ENCODE peak calls at places on chromosomes 4 and X, in ten cellular contexts. S is dorsolateral prefrontal cortex, I is progenitor cell of endocrine pancreas, C is neural crest cell, E is keratinocyte, A is HepG2, L is PC-9, D is Calu3, B is glutamatergic neuron, T is tibial nerve. R is an unnamed sample.

GRCh38 chrX:29470029-29470428 is 745.3 kb upstream of the MAGEB2 start:
- DNase-seq in S (no peak), A (no peak), L (no peak), T (no peak), I (no peak), C (no peak), B (no peak), E (no peak), D (no peak), R (no peak)

GRCh38 chrX:154658187-154658586 is 4.8 kb upstream of the CTAG2 start:
- DNase-seq in I (no peak), S (no peak), L (no peak), C (no peak), E (no peak), T (no peak), D (no peak), B (no peak), A (no peak), R (no peak)

GRCh38 chrX:41921492-41922124 is 1.7 kb downstream of the CASK start:
- DNase-seq in S (no peak), B (no peak), E (peak), D (no peak), C (no peak), T (peak), L (no peak), A (peak), I (no peak), R (peak)

GRCh38 chr4:103853627-103854026 is 133.8 kb upstream of the TACR3 start:
- DNase-seq in A (no peak), I (no peak), B (no peak), E (no peak), C (no peak), S (no peak), D (no peak), L (no peak), T (no peak), R (no peak)

GRCh38 chrX:131046596-131046995 is 11.6 kb upstream of the ARHGAP36 start:
- DNase-seq in I (no peak), S (no peak), B (no peak), C (no peak), T (no peak), L (no peak), D (no peak), E (no peak), A (no peak), R (no peak)

GRCh38 chrX:110509778-110510510 is 151.3 kb downstream of the RTL9 start:
- DNase-seq in B (no peak), D (no peak), I (no peak), E (no peak), C (no peak), A (no peak), L (peak), S (no peak), T (no peak), R (no peak)

GRCh38 chr4:188714907-188715306 is 575.7 kb downstream of the TRIML1 start:
- DNase-seq in A (no peak), E (no peak), I (no peak), D (no peak), B (no peak), S (no peak), C (no peak), T (no peak), L (no peak), R (no peak)

GRCh38 chrX:139877710-139878414 is 55.0 kb downstream of the ATP11C start:
- DNase-seq in C (no peak), A (no peak), S (no peak), T (no peak), L (no peak), B (no peak), D (no peak), E (no peak), I (no peak), R (no peak)

GRCh38 chr4:173237722-173238121 is 69.1 kb downstream of the GALNT7 start:
- DNase-seq in S (no peak), A (no peak), E (no peak), L (no peak), C (no peak), B (no peak), D (no peak), I (no peak), T (no peak), R (no peak)

DNA sequence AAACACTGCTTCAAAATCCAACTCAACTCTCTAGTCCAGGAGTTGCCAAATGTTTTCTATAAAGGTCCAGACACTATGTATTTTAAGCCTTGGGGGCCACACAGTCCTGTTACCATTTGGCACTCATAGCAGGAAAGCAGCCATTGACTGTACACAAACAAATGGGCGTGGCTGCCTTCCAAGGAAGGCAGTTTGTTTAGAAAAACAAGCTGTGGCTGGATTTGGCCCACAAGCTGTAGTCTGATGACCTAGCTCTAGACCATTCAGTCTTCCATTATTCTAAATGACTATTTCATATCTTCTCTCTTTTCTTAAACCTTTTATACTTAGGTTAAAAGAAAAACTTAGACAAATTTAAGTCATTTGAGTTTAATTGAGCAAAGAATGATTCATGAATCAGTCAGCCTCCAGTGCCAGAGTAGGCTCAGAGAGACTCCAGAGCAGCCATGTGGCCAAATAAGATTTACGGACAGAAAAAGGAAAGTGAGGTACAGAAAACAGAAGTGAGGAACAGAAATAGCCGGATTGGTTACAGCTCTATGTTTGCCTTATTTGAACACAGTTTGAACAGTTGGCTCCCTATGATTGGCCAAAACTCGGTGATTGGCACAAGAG is 825.8 kb upstream of the LCORL start:
- DNase-seq in L (no peak), B (no peak), I (no peak), S (no peak), C (no peak), T (no peak), D (no peak), E (no peak), A (no peak), R (no peak)
- TF ChIP-seq CTCF in L (no peak), B (no peak), I (no peak), S (no peak), C (no peak), T (no peak), D (no peak), E (no peak), A (no peak), R (no peak)

GRCh38 chr4:141134586-141134985 is 1.3 kb upstream of the RNF150 start:
- DNase-seq in I (no peak), L (no peak), E (no peak), S (no peak), C (no peak), A (no peak), T (no peak), D (no peak), B (no peak), R (no peak)

GRCh38 chr4:141134051-141134450 is 782 bp upstream of the RNF150 start:
- DNase-seq in C (no peak), A (no peak), I (no peak), L (no peak), E (no peak), T (no peak), D (no peak), S (no peak), B (no peak), R (no peak)

GRCh38 chr4:141131738-141132688 is 1.3 kb downstream of the RNF150 start:
- DNase-seq in C (peak), I (peak), T (peak), E (no peak), A (no peak), D (no peak), S (peak), B (peak), L (no peak), R (no peak)

GRCh38 chr4:141132689-141133145 is 552 bp downstream of the RNF150 start:
- DNase-seq in I (peak), S (peak), D (peak), A (no peak), T (no peak), C (peak), B (peak), E (no peak), L (no peak), R (no peak)

DNA sequence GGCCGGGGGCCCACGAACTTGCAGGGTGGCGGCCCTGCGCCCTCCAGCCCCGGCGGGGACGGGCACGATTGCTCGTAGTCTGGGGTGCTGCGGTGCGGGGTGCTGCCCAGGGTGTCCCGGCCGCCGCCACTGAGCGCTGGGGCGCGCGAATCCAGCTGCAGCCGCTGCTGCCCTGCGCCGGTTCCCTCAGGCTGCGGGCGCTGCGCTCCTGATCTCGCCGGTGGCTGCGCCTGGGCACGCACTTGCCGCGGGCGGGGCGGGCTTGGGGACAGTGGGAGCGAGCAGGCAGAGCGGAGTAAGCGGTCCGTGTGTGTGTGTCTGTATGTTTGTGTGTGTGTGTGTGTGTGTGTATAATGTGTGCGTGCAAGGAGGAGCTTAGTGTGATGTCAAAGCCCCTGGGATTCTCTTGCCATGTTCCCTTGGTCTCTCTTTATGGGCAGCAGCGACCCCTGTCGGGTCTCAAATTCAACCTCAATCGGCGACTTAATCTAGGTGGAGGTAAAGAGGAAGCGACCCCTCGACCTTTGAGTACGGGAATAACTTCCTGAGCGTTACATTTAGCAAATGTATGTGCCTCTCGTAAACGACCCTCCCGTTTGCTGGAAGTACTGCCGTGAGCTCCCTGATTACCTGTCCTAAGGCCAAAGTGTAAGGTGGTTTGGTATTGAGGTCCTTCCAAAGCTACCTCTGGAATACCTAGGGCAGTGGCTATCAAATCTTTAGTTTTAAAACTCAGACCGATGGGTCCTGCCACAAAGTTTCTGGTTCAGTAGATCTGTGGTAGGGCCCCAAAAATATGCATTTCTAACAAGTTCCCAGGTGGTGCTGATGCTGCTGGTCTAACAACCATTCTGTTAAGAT is at the start of gene RNF150:
- DNase-seq in D (peak), S (peak), I (peak), E (peak), T (peak), B (peak), A (peak), C (peak), L (no peak), R (peak)
- TF ChIP-seq CTCF in D (no peak), S (peak), I (peak), E (peak), T (peak), B (peak), A (peak), C (peak), L (peak), R (peak)

DNA sequence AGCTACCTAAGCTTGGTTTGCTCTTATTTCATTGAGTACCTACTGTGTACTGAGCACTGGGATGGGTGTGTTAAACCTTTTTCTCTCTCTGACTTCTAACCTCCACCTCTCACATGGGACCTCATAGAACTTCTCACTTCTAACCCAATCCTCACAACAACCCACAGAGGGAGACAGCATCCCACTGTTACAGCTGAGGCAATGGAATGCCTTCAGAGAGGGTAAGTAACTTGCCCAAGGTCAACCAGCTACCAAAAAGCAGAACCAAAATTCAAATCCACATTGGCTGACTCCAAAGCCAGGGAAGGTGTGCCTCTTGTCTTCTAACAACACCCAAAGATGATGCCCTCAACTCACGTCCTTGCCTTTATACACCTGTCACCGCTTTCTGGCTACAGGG is 5.4 kb downstream of the SEL1L3 start:
- DNase-seq in A (no peak), T (no peak), C (no peak), D (no peak), B (no peak), L (no peak), I (no peak), S (no peak), E (no peak), R (no peak)
- TF ChIP-seq CTCF in A (no peak), T (no peak), C (no peak), D (no peak), B (no peak), L (no peak), I (no peak), S (no peak), E (no peak), R (no peak)

GRCh38 chr4:108637856-108638255 is 12.5 kb upstream of the OSTC start:
- DNase-seq in T (no peak), C (no peak), B (no peak), L (no peak), S (no peak), I (no peak), D (no peak), A (no peak), E (no peak), R (no peak)
- TF ChIP-seq CTCF in T (no peak), C (no peak), B (no peak), L (no peak), S (no peak), I (no peak), D (no peak), A (no peak), E (no peak), R (no peak)